ENCODE peak calls at places on chromosomes 16 and 17, in six cellular contexts. One of them, this sample, is unnamed.
A peak's percentile ranks its signal among the peaks of the same experiment; 100 is the strongest.

GRCh38 chr16:62276632-62277031 is 240.4 kb upstream of the CDH8 start:
- DNase-seq in sigmoid colon: no peak
- DNase-seq in H1: no peak
- DNase-seq in upper lobe of left lung: no peak
- DNase-seq in esophagus muscularis mucosa: no peak
- DNase-seq in suprapubic skin: no peak
- DNase-seq in this sample: no peak

GRCh38 chr17:40122944-40123810 is 1.4 kb downstream of the MSL1 start:
- DNase-seq in sigmoid colon: no peak
- DNase-seq in H1: peak; percentile 85
- DNase-seq in upper lobe of left lung: peak; percentile 46
- DNase-seq in esophagus muscularis mucosa: no peak
- DNase-seq in suprapubic skin: no peak
- DNase-seq in this sample: no peak

GRCh38 chr17:65544658-65545057 is 16.8 kb downstream of the AXIN2 start:
- DNase-seq in sigmoid colon: no peak
- DNase-seq in H1: no peak
- DNase-seq in upper lobe of left lung: no peak
- DNase-seq in esophagus muscularis mucosa: no peak
- DNase-seq in suprapubic skin: no peak
- DNase-seq in this sample: no peak

GRCh38 chr17:17725853-17726720 is 44.8 kb downstream of the RAI1 start:
- DNase-seq in sigmoid colon: no peak
- DNase-seq in H1: no peak
- DNase-seq in upper lobe of left lung: no peak
- DNase-seq in esophagus muscularis mucosa: no peak
- DNase-seq in suprapubic skin: no peak
- DNase-seq in this sample: no peak

GRCh38 chr17:62869885-62870580 is 61.9 kb upstream of the MARCHF10 start:
- DNase-seq in sigmoid colon: no peak
- DNase-seq in H1: peak; percentile 53
- DNase-seq in upper lobe of left lung: no peak
- DNase-seq in esophagus muscularis mucosa: no peak
- DNase-seq in suprapubic skin: no peak
- DNase-seq in this sample: no peak

GRCh38 chr17:48678141-48678971 is 44.0 kb downstream of the PRAC1 start:
- DNase-seq in sigmoid colon: peak; percentile 70
- DNase-seq in H1: peak; percentile 97
- DNase-seq in upper lobe of left lung: peak; percentile 55
- DNase-seq in esophagus muscularis mucosa: no peak
- DNase-seq in suprapubic skin: no peak
- DNase-seq in this sample: peak; percentile 71

GRCh38 chr16:79605999-79606398 is 5.5 kb upstream of the MAF start:
- DNase-seq in sigmoid colon: no peak
- DNase-seq in H1: no peak
- DNase-seq in upper lobe of left lung: no peak
- DNase-seq in esophagus muscularis mucosa: no peak
- DNase-seq in suprapubic skin: no peak
- DNase-seq in this sample: no peak

GRCh38 chr16:67396159-67396774 is 3.0 kb upstream of the TPPP3 start:
- DNase-seq in sigmoid colon: peak; percentile 89
- DNase-seq in H1: peak; percentile 80
- DNase-seq in upper lobe of left lung: peak; percentile 87
- DNase-seq in esophagus muscularis mucosa: no peak
- DNase-seq in suprapubic skin: no peak
- DNase-seq in this sample: peak; percentile 84

GRCh38 chr17:77907497-77908120 is 50.9 kb upstream of the TNRC6C start:
- DNase-seq in sigmoid colon: peak; percentile 55
- DNase-seq in H1: no peak
- DNase-seq in upper lobe of left lung: no peak
- DNase-seq in esophagus muscularis mucosa: no peak
- DNase-seq in suprapubic skin: no peak
- DNase-seq in this sample: no peak

GRCh38 chr16:69747115-69747514 is 7.6 kb downstream of the NOB1 start:
- DNase-seq in sigmoid colon: no peak
- DNase-seq in H1: no peak
- DNase-seq in upper lobe of left lung: no peak
- DNase-seq in esophagus muscularis mucosa: no peak
- DNase-seq in suprapubic skin: no peak
- DNase-seq in this sample: no peak

GRCh38 chr16:77951788-77952187 is 70.6 kb upstream of the CLEC3A start:
- DNase-seq in sigmoid colon: no peak
- DNase-seq in H1: no peak
- DNase-seq in upper lobe of left lung: no peak
- DNase-seq in esophagus muscularis mucosa: no peak
- DNase-seq in suprapubic skin: no peak
- DNase-seq in this sample: no peak

GRCh38 chr16:73093146-73094144 is 45.5 kb upstream of the ZFHX3 start:
- DNase-seq in sigmoid colon: no peak
- DNase-seq in H1: no peak
- DNase-seq in upper lobe of left lung: no peak
- DNase-seq in esophagus muscularis mucosa: no peak
- DNase-seq in suprapubic skin: no peak
- DNase-seq in this sample: no peak

GRCh38 chr16:48831081-48831722 is 221.2 kb upstream of the N4BP1 start:
- DNase-seq in sigmoid colon: no peak
- DNase-seq in H1: peak; percentile 72
- DNase-seq in upper lobe of left lung: no peak
- DNase-seq in esophagus muscularis mucosa: peak; percentile 66
- DNase-seq in suprapubic skin: no peak
- DNase-seq in this sample: no peak

GRCh38 chr16:86224629-86225028 is 285.7 kb upstream of the FOXF1 start:
- DNase-seq in sigmoid colon: no peak
- DNase-seq in H1: no peak
- DNase-seq in upper lobe of left lung: no peak
- DNase-seq in esophagus muscularis mucosa: no peak
- DNase-seq in suprapubic skin: no peak
- DNase-seq in this sample: no peak

GRCh38 chr17:35460354-35460851 is 11.8 kb upstream of the SLFN13 start:
- DNase-seq in sigmoid colon: no peak
- DNase-seq in H1: peak; percentile 77
- DNase-seq in upper lobe of left lung: peak; percentile 86
- DNase-seq in esophagus muscularis mucosa: no peak
- DNase-seq in suprapubic skin: no peak
- DNase-seq in this sample: peak; percentile 88

GRCh38 chr17:66830451-66830850 is 4.5 kb upstream of the CACNG5 start:
- DNase-seq in sigmoid colon: peak; percentile 33
- DNase-seq in H1: no peak
- DNase-seq in upper lobe of left lung: no peak
- DNase-seq in esophagus muscularis mucosa: no peak
- DNase-seq in suprapubic skin: no peak
- DNase-seq in this sample: no peak

GRCh38 chr16:9050102-9050830 is 41.2 kb upstream of the HAPSTR1 start:
- DNase-seq in sigmoid colon: no peak
- DNase-seq in H1: peak; percentile 87
- DNase-seq in upper lobe of left lung: no peak
- DNase-seq in esophagus muscularis mucosa: no peak
- DNase-seq in suprapubic skin: no peak
- DNase-seq in this sample: no peak

GRCh38 chr16:9049241-9049640 is 42.2 kb upstream of the HAPSTR1 start:
- DNase-seq in sigmoid colon: no peak
- DNase-seq in H1: no peak
- DNase-seq in upper lobe of left lung: no peak
- DNase-seq in esophagus muscularis mucosa: no peak
- DNase-seq in suprapubic skin: no peak
- DNase-seq in this sample: no peak

GRCh38 chr16:9046667-9047055 is 44.8 kb upstream of the HAPSTR1 start:
- DNase-seq in sigmoid colon: no peak
- DNase-seq in H1: no peak
- DNase-seq in upper lobe of left lung: no peak
- DNase-seq in esophagus muscularis mucosa: no peak
- DNase-seq in suprapubic skin: no peak
- DNase-seq in this sample: no peak

GRCh38 chr16:9048302-9048700 is 43.1 kb upstream of the HAPSTR1 start:
- DNase-seq in sigmoid colon: no peak
- DNase-seq in H1: no peak
- DNase-seq in upper lobe of left lung: no peak
- DNase-seq in esophagus muscularis mucosa: no peak
- DNase-seq in suprapubic skin: no peak
- DNase-seq in this sample: no peak

GRCh38 chr16:9047689-9048301 is 43.6 kb upstream of the HAPSTR1 start:
- DNase-seq in sigmoid colon: peak; percentile 95
- DNase-seq in H1: peak; percentile 50
- DNase-seq in upper lobe of left lung: peak; percentile 90
- DNase-seq in esophagus muscularis mucosa: peak; percentile 96
- DNase-seq in suprapubic skin: peak; percentile 88
- DNase-seq in this sample: peak; percentile 86
- TF ChIP-seq EP300 in sigmoid colon: peak; percentile 47
- TF ChIP-seq EP300 in H1: no peak
- TF ChIP-seq EP300 in upper lobe of left lung: no peak
- TF ChIP-seq EP300 in esophagus muscularis mucosa: no peak
- TF ChIP-seq EP300 in suprapubic skin: no peak
- TF ChIP-seq EP300 in this sample: no peak

GRCh38 chr16:2770781-2771111 is 6.3 kb downstream of the ELOB start:
- DNase-seq in sigmoid colon: no peak
- DNase-seq in H1: no peak
- DNase-seq in upper lobe of left lung: no peak
- DNase-seq in esophagus muscularis mucosa: no peak
- DNase-seq in suprapubic skin: no peak
- DNase-seq in this sample: no peak

GRCh38 chr16:2769100-2769529 is 8.0 kb downstream of the ELOB start:
- DNase-seq in sigmoid colon: no peak
- DNase-seq in H1: no peak
- DNase-seq in upper lobe of left lung: no peak
- DNase-seq in esophagus muscularis mucosa: no peak
- DNase-seq in suprapubic skin: no peak
- DNase-seq in this sample: no peak

GRCh38 chr16:2770057-2770780 is 6.9 kb downstream of the ELOB start:
- DNase-seq in sigmoid colon: no peak
- DNase-seq in H1: no peak
- DNase-seq in upper lobe of left lung: no peak
- DNase-seq in esophagus muscularis mucosa: no peak
- DNase-seq in suprapubic skin: no peak
- DNase-seq in this sample: no peak

GRCh38 chr16:2768403-2769089 is 8.5 kb downstream of the ELOB start:
- DNase-seq in sigmoid colon: no peak
- DNase-seq in H1: no peak
- DNase-seq in upper lobe of left lung: no peak
- DNase-seq in esophagus muscularis mucosa: no peak
- DNase-seq in suprapubic skin: no peak
- DNase-seq in this sample: no peak

DNA sequence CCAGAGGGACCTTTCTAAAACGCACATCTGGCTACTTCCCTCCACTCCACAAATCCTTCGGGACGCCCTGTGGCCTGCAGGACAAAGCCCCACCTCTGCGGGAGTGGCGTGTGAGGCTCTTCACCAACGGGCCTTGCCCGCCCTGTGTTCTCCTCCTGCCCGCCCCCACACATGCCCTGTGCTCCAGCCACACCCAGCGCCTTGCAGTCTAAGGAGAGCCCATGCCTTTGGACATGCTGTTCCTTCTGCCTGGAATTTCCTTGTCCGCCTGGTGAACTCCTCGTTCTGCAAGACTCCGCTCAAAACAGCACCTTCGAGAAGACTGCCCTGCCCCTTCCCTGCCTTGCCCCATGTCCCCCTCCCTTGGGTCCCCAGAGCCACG is 7.4 kb downstream of the ELOB start:
- DNase-seq in sigmoid colon: no peak
- DNase-seq in H1: no peak
- DNase-seq in upper lobe of left lung: peak; percentile 73
- DNase-seq in esophagus muscularis mucosa: no peak
- DNase-seq in suprapubic skin: peak; percentile 88
- DNase-seq in this sample: peak; percentile 75
- TF ChIP-seq POLR2AphosphoS5 in sigmoid colon: no peak
- TF ChIP-seq POLR2AphosphoS5 in H1: no peak
- TF ChIP-seq POLR2AphosphoS5 in upper lobe of left lung: no peak
- TF ChIP-seq POLR2AphosphoS5 in esophagus muscularis mucosa: no peak
- TF ChIP-seq POLR2AphosphoS5 in suprapubic skin: no peak
- TF ChIP-seq POLR2AphosphoS5 in this sample: peak; percentile 66

DNA sequence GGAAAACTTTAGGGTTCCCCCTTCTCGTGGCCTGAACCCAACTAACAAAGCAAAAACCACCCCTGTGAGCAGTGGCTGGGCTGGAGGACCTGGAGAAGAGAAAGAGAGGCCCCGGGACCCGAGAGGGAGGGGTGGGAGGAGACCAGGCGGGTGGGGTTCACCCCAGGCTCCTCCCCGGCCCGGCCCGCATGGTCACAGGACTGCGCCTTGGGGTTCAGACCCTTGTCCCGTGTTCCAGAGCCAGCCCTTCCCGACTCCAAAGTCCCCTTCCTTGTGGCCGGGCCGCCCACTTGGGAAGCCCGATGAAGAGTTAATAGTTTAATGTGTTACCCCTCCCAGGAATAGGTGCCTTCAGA is 852 bp downstream of the MARVELD3 start:
- DNase-seq in sigmoid colon: no peak
- DNase-seq in H1: peak; percentile 86
- DNase-seq in upper lobe of left lung: peak; percentile 72
- DNase-seq in esophagus muscularis mucosa: no peak
- DNase-seq in suprapubic skin: no peak
- DNase-seq in this sample: peak; percentile 36
- H3K4me3 ChIP-seq in sigmoid colon: peak overlapping the region; percentile 28
- H3K4me3 ChIP-seq in H1: peak overlapping the region; percentile 99
- H3K4me3 ChIP-seq in upper lobe of left lung: peak overlapping the region; percentile 61
- H3K4me3 ChIP-seq in esophagus muscularis mucosa: peak overlapping the region; percentile 38
- H3K4me3 ChIP-seq in suprapubic skin: peak overlapping the region; percentile 67
- H3K4me3 ChIP-seq in this sample: peak overlapping the region; percentile 47

DNA sequence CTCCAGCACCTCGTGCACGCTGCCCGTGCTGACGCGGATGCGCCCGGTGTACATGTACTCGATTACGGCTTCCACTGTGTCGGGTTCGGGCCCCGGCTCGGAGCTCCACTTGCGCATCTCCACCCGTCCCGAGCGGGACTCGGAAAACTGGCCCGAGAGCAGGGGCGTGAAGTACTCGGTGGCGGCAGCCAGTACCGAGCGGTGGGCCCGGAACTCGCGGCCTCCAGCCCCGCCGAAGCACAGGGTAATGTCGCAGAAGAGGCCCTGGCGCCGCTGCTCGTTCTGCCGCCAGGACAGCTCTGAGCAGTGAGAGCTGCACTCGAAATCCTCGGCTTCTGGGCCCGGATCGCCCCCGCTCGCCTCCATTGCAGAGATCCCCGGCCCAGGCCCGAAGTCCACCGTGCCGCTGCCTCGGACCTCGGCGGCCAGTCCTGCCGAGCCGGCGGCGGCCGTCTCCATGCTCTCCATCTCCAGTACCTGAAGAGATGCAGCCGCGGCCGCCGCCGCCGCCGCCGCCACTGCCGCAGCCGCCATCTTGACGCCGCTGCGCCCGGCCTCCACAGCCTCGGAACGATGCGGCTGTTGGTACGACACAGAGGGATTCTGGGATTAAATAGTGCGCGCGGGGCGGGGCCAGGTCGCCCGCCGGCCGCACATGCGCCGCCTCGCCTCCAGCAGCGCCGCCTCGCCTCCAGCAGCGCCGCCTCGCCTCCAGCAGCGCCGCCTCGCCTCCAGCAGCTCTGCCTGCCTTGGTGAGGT is at the start of gene KLHL11:
- DNase-seq in sigmoid colon: peak; percentile 94
- DNase-seq in H1: peak; percentile 90
- DNase-seq in upper lobe of left lung: peak; percentile 92
- DNase-seq in esophagus muscularis mucosa: peak; percentile 93
- DNase-seq in suprapubic skin: peak; percentile 94
- DNase-seq in this sample: peak; percentile 92
- TF ChIP-seq EP300 in sigmoid colon: no peak
- TF ChIP-seq EP300 in H1: peak; percentile 56
- TF ChIP-seq EP300 in upper lobe of left lung: no peak
- TF ChIP-seq EP300 in esophagus muscularis mucosa: no peak
- TF ChIP-seq EP300 in suprapubic skin: no peak
- TF ChIP-seq EP300 in this sample: no peak

This sample was measured in stomach.